ENCODE peak calls at places on chromosomes 6 and 20, in eight cellular contexts. E is heart right ventricle, Y is fibroblast of mammary gland, V is fibroblast of villous mesenchyme, F is WTC11, N is cardiac fibroblast, B is activated B cell treated with CpG ODN at 0.5 μM for 24 hours, A is pancreas. H is an unnamed sample.
A peak's percentile ranks its signal among the peaks of the same experiment; 100 is the strongest.

GRCh38 chr6:15663057-15663638 is 320 bp upstream of the DTNBP1 start:
- DNase-seq in E (no peak), Y (peak; percentile 50), V (peak; percentile 64), F (no peak), N (peak; percentile 61), B (no peak), A (no peak), H (peak; percentile 27)

GRCh38 chr6:160974304-160974771 is 17.2 kb upstream of the MAP3K4 start:
- DNase-seq in E (peak; percentile 36), Y (peak; percentile 100), V (peak; percentile 92), F (no peak), N (peak; percentile 84), B (no peak), A (no peak), H (peak; percentile 98)

GRCh38 chr6:36779227-36779626 is 60.0 kb downstream of the CPNE5 start:
- DNase-seq in E (no peak), Y (no peak), V (no peak), F (no peak), N (no peak), B (no peak), A (no peak), H (no peak)

GRCh38 chr6:72272958-72273357 is 348.9 kb upstream of the KCNQ5 start:
- DNase-seq in E (no peak), Y (peak; percentile 34), V (no peak), F (no peak), N (peak; percentile 41), B (no peak), A (no peak), H (peak; percentile 8)

GRCh38 chr20:32358883-32359632 is 927 bp downstream of the ASXL1 start:
- DNase-seq in E (peak; percentile 78), Y (peak; percentile 54), V (peak; percentile 64), F (peak; percentile 85), N (peak; percentile 67), B (peak; percentile 71), A (peak; percentile 84), H (no peak)

GRCh38 chr6:22079788-22080187 is 217.0 kb downstream of the PRL start:
- DNase-seq in E (no peak), Y (peak; percentile 83), V (peak; percentile 33), F (no peak), N (peak; percentile 87), B (no peak), A (no peak), H (no peak)

GRCh38 chr6:37049990-37050853 is 44.8 kb downstream of the FGD2 start:
- DNase-seq in E (peak; percentile 64), Y (no peak), V (no peak), F (no peak), N (no peak), B (peak; percentile 71), A (no peak), H (no peak)

GRCh38 chr20:48823960-48824497 is 3.8 kb downstream of the PREX1 start:
- DNase-seq in E (no peak), Y (peak; percentile 83), V (peak; percentile 42), F (no peak), N (peak; percentile 95), B (no peak), A (no peak), H (peak; percentile 83)

GRCh38 chr6:41427642-41428401 is 92.4 kb downstream of the NCR2 start:
- DNase-seq in E (peak; percentile 62), Y (no peak), V (no peak), F (peak; percentile 73), N (no peak), B (peak; percentile 59), A (peak; percentile 89), H (no peak)

GRCh38 chr6:109336221-109336955 is 45.9 kb downstream of the CD164 start:
- DNase-seq in E (no peak), Y (peak; percentile 78), V (peak; percentile 27), F (no peak), N (peak; percentile 56), B (no peak), A (no peak), H (no peak)

GRCh38 chr6:53603381-53604121 is 58.6 kb upstream of the GCLC start:
- DNase-seq in E (no peak), Y (peak; percentile 66), V (peak; percentile 47), F (no peak), N (peak; percentile 34), B (no peak), A (no peak), H (no peak)

GRCh38 chr6:12075067-12075563 is 63.0 kb downstream of the HIVEP1 start:
- DNase-seq in E (no peak), Y (peak; percentile 21), V (peak; percentile 18), F (no peak), N (peak; percentile 36), B (no peak), A (no peak), H (no peak)

GRCh38 chr6:105433723-105434122 is 30.8 kb upstream of the PREP start:
- DNase-seq in E (no peak), Y (no peak), V (no peak), F (no peak), N (no peak), B (no peak), A (no peak), H (no peak)

GRCh38 chr6:4513561-4513960 is 262.6 kb upstream of the CDYL start:
- DNase-seq in E (no peak), Y (no peak), V (no peak), F (no peak), N (no peak), B (no peak), A (no peak), H (no peak)

GRCh38 chr20:20568604-20569205 is 143.7 kb downstream of the RALGAPA2 start:
- DNase-seq in E (no peak), Y (peak; percentile 58), V (peak; percentile 51), F (peak; percentile 19), N (peak; percentile 69), B (no peak), A (no peak), H (peak; percentile 35)

GRCh38 chr20:24823176-24823575 is 125.9 kb upstream of the CST7 start:
- DNase-seq in E (no peak), Y (no peak), V (no peak), F (no peak), N (no peak), B (no peak), A (peak; percentile 14), H (no peak)

GRCh38 chr20:38226553-38226952 is 34.0 kb downstream of the KIAA1755 start:
- DNase-seq in E (no peak), Y (no peak), V (no peak), F (no peak), N (no peak), B (no peak), A (peak; percentile 1), H (no peak)
- TF ChIP-seq CTCF in E (no peak), Y (no peak), V (no peak), F (no peak), N (no peak), B (no peak), A (no peak), H (no peak)

GRCh38 chr6:112337209-112337638 is 9.9 kb upstream of the RFPL4B start:
- DNase-seq in E (peak; percentile 19), Y (peak; percentile 88), V (peak; percentile 65), F (peak; percentile 61), N (peak; percentile 84), B (no peak), A (no peak), H (peak; percentile 87)
- TF ChIP-seq CTCF in E (peak; percentile 62), Y (peak; percentile 93), V (peak; percentile 79), F (peak; percentile 41), N (peak; percentile 82), B (no peak), A (no peak), H (peak; percentile 81)

DNA sequence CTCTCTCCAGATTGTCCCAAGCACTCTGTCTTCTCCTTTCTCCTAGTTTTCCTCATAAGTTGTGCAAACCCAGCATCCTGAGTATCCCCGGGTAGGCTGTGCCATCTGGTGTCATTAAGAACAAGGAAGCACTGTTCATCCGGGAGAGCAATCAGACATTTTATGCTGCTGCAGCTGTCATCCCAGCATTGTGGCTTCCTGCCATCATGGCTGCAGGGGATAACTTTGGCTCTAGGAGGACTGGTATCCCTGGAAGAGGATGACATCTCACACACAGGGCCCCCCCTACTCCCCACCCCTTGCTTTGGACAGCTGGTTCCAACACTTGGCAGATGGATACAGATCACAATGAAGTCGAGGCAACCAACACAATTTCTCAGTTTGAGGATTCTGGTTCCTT is 1195.1 kb upstream of the MAP3K7 start:
- DNase-seq in E (no peak), Y (no peak), V (no peak), F (no peak), N (no peak), B (no peak), A (no peak), H (no peak)
- TF ChIP-seq CTCF in E (no peak), Y (no peak), V (no peak), F (no peak), N (no peak), B (no peak), A (no peak), H (no peak)

DNA sequence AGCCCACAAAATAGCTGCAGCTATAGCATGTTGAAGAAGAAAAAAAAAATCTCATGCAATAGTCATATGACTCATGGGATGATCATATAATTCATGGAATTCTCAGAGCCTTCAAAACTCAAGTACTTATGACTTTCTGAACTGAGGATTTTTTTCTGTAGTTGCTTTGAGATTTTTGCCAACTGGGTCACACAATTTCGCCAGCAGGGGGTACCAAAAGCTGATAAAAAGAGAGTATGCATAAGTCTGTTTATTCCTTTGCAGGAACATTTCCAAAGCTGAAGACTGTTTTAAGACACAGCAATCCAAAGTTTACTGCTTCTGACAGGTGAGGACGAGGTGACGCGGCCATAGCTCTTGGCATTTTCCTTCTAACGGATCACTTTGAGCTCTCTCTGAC is 586.1 kb upstream of the CHD6 start:
- DNase-seq in E (no peak), Y (no peak), V (no peak), F (peak; percentile 15), N (peak; percentile 0), B (no peak), A (no peak), H (no peak)
- TF ChIP-seq CTCF in E (peak; percentile 35), Y (no peak), V (no peak), F (no peak), N (no peak), B (no peak), A (no peak), H (peak; percentile 48)

GRCh38 chr20:53594068-53595017 is 704 bp upstream of the ZNF217 start:
- DNase-seq in E (peak; percentile 99), Y (peak; percentile 84), V (peak; percentile 95), F (peak; percentile 95), N (peak; percentile 93), B (peak; percentile 99), A (peak; percentile 100), H (peak; percentile 87)
- TF ChIP-seq CTCF in E (peak; percentile 22), Y (no peak), V (no peak), F (peak; percentile 26), N (no peak), B (no peak), A (no peak), H (peak; percentile 70)

GRCh38 chr6:43143235-43144124 is 27.6 kb upstream of the SRF start:
- DNase-seq in E (peak; percentile 88), Y (peak; percentile 85), V (peak; percentile 91), F (peak; percentile 94), N (peak; percentile 85), B (peak; percentile 70), A (peak; percentile 92), H (peak; percentile 88)
- TF ChIP-seq CTCF in E (peak; percentile 94), Y (peak; percentile 87), V (peak; percentile 95), F (peak; percentile 92), N (peak; percentile 98), B (no peak), A (peak; percentile 85), H (peak; percentile 98)

DNA sequence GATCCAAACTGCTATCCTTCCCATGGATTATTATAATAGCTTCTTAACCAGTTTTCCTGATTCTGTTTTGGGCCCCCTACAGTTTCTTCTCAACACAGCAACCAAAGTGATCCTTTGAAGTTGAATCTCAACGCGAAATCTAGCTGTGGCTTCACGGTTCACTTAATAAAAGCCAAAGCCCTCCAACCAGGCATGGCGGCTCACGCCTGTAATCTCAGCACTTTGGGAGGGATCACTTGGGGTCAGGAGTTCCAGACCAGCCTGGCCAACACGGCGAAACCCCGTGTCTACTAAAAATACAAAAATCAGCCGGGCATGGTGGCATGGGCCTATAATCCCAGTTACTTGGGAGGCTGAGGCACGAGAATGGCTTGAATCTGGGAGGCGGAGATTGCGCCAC is 3.3 kb downstream of the RMND1 start:
- DNase-seq in E (no peak), Y (no peak), V (no peak), F (no peak), N (no peak), B (no peak), A (no peak), H (no peak)
- TF ChIP-seq CTCF in E (no peak), Y (peak; percentile 5), V (peak; percentile 9), F (no peak), N (peak; percentile 1), B (no peak), A (no peak), H (peak; percentile 40)

H was measured in HFFc6.